ENCODE peak calls at places on chromosomes 5 and 9, in eight cellular contexts. R is hippocampal formation, O is LoVo, C is RPMI8226, G is GM10248, P is ascending aorta, N is mucosa of descending colon, S is G401. J is an unnamed sample.

GRCh38 chr5:1538276-1538675 is 14.5 kb upstream of the LPCAT1 start:
- DNase-seq in R (no peak), O (no peak), C (no peak), G (no peak), P (no peak), N (no peak), S (no peak), J (no peak)

GRCh38 chr5:115392611-115393010 is 96.2 kb upstream of the CCDC112 start:
- DNase-seq in R (no peak), O (no peak), C (no peak), G (no peak), P (no peak), N (no peak), S (no peak), J (no peak)

GRCh38 chr9:8457814-8458213 is 658.2 kb upstream of the DMAC1 start:
- DNase-seq in R (no peak), O (no peak), C (no peak), G (no peak), P (no peak), N (no peak), S (no peak), J (no peak)

GRCh38 chr9:136688274-136689107 is 1.2 kb upstream of the AGPAT2 start:
- DNase-seq in R (no peak), O (no peak), C (no peak), G (peak; percentile 73), P (no peak), N (no peak), S (no peak), J (no peak)

GRCh38 chr5:956941-957729 is 51.5 kb upstream of the NKD2 start:
- DNase-seq in R (no peak), O (peak; percentile 69), C (no peak), G (peak; percentile 74), P (no peak), N (peak; percentile 25), S (no peak), J (no peak)

GRCh38 chr5:155103164-155103563 is 89.6 kb downstream of the KIF4B start:
- DNase-seq in R (no peak), O (no peak), C (no peak), G (no peak), P (no peak), N (no peak), S (no peak), J (no peak)

GRCh38 chr5:133610489-133611356 is 1.6 kb downstream of the FSTL4 start:
- DNase-seq in R (peak; percentile 13), O (no peak), C (peak; percentile 86), G (peak; percentile 73), P (no peak), N (peak; percentile 66), S (peak; percentile 81), J (no peak)

GRCh38 chr9:21336467-21336866 is 1.3 kb upstream of the KLHL9 start:
- DNase-seq in R (no peak), O (no peak), C (peak; percentile 5), G (no peak), P (no peak), N (no peak), S (peak; percentile 49), J (no peak)

GRCh38 chr9:357560-357959 is 142.9 kb downstream of the DOCK8 start:
- DNase-seq in R (no peak), O (no peak), C (no peak), G (no peak), P (no peak), N (no peak), S (no peak), J (no peak)

GRCh38 chr5:132877938-132878337 is 4.5 kb downstream of the LEAP2 start:
- DNase-seq in R (no peak), O (peak; percentile 46), C (no peak), G (no peak), P (no peak), N (peak; percentile 75), S (peak; percentile 14), J (no peak)

GRCh38 chr5:66841264-66841663 is 245.1 kb downstream of the MAST4 start:
- DNase-seq in R (no peak), O (no peak), C (no peak), G (no peak), P (no peak), N (no peak), S (no peak), J (no peak)

GRCh38 chr9:22529426-22530199 is 83.0 kb downstream of the DMRTA1 start:
- DNase-seq in R (no peak), O (no peak), C (no peak), G (no peak), P (no peak), N (no peak), S (no peak), J (peak; percentile 60)

GRCh38 chr9:88258587-88258986 is 120.3 kb upstream of the SPATA31C2 start:
- DNase-seq in R (no peak), O (no peak), C (no peak), G (no peak), P (no peak), N (no peak), S (peak; percentile 66), J (no peak)